ENCODE peak calls at places on chromosomes 12 and 14, in seven cellular contexts. R, X, B, M, U, P and K are unnamed samples.

GRCh38 chr12:107238276-107238675 is 144.9 kb upstream of the CRY1 start:
- DNase-seq in R (peak; percentile 58), X (peak; percentile 23), B (no peak), M (no peak), U (no peak), P (peak; percentile 78), K (peak; percentile 44)

GRCh38 chr12:38144601-38145436 is 171.8 kb upstream of the ALG10B start:
- DNase-seq in R (peak; percentile 16), X (no peak), B (no peak), M (no peak), U (no peak), P (no peak), K (peak; percentile 73)

GRCh38 chr12:105567061-105567460 is 236.6 kb downstream of the C12orf75 start:
- DNase-seq in R (peak; percentile 62), X (peak; percentile 20), B (no peak), M (no peak), U (peak; percentile 3), P (peak; percentile 45), K (peak; percentile 35)

GRCh38 chr12:53952871-53953734 is 1.6 kb upstream of the HOXC12 start:
- DNase-seq in R (no peak), X (no peak), B (peak; percentile 13), M (no peak), U (no peak), P (no peak), K (no peak)

GRCh38 chr12:47293406-47293805 is 213.6 kb upstream of the AMIGO2 start:
- DNase-seq in R (no peak), X (no peak), B (no peak), M (no peak), U (no peak), P (no peak), K (no peak)

GRCh38 chr12:86950043-86950838 is 694.0 kb upstream of the MGAT4C start:
- DNase-seq in R (no peak), X (no peak), B (no peak), M (no peak), U (no peak), P (no peak), K (no peak)

GRCh38 chr12:53561590-53561953 is 54.3 kb upstream of the NPFF start:
- DNase-seq in R (peak; percentile 95), X (peak; percentile 93), B (no peak), M (peak; percentile 91), U (peak; percentile 93), P (peak; percentile 94), K (peak; percentile 84)

GRCh38 chr12:113815031-113815430 is 151.1 kb downstream of the RBM19 start:
- DNase-seq in R (peak; percentile 2), X (no peak), B (no peak), M (no peak), U (no peak), P (no peak), K (no peak)

GRCh38 chr12:5140190-5140589 is 96.5 kb downstream of the KCNA5 start:
- DNase-seq in R (peak; percentile 73), X (no peak), B (no peak), M (no peak), U (no peak), P (no peak), K (peak; percentile 3)

GRCh38 chr14:67964391-67964812 is 144.8 kb downstream of the RAD51B start:
- DNase-seq in R (peak; percentile 88), X (no peak), B (no peak), M (peak; percentile 84), U (peak; percentile 76), P (no peak), K (peak; percentile 82)

GRCh38 chr12:30678221-30678620 is 17.4 kb downstream of the IPO8 start:
- DNase-seq in R (no peak), X (no peak), B (no peak), M (no peak), U (no peak), P (no peak), K (no peak)

GRCh38 chr14:32639208-32639607 is 299.5 kb upstream of the NPAS3 start:
- DNase-seq in R (no peak), X (no peak), B (no peak), M (no peak), U (no peak), P (no peak), K (no peak)

GRCh38 chr12:50615534-50616296 is 110.9 kb downstream of the DIP2B start:
- DNase-seq in R (peak; percentile 97), X (peak; percentile 61), B (no peak), M (peak; percentile 39), U (no peak), P (peak; percentile 69), K (peak; percentile 93)

GRCh38 chr12:80260269-80260668 is 160.9 kb downstream of the OTOGL start:
- DNase-seq in R (no peak), X (no peak), B (no peak), M (no peak), U (no peak), P (no peak), K (no peak)

GRCh38 chr12:16294589-16294988 is 17.1 kb upstream of the SLC15A5 start:
- DNase-seq in R (no peak), X (no peak), B (no peak), M (no peak), U (no peak), P (no peak), K (no peak)

GRCh38 chr12:56769868-56770267 is 6.7 kb downstream of the HSD17B6 start:
- DNase-seq in R (no peak), X (no peak), B (no peak), M (no peak), U (no peak), P (no peak), K (no peak)

GRCh38 chr12:64968989-64969819 is 144.8 kb downstream of the TBC1D30 start:
- DNase-seq in R (peak; percentile 58), X (peak; percentile 61), B (no peak), M (no peak), U (peak; percentile 56), P (no peak), K (peak; percentile 43)

GRCh38 chr12:70640901-70641300 is 3.7 kb upstream of the PTPRB start:
- DNase-seq in R (no peak), X (no peak), B (no peak), M (no peak), U (no peak), P (no peak), K (no peak)

GRCh38 chr12:118874698-118875548 is 106.4 kb upstream of the SRRM4 start:
- DNase-seq in R (no peak), X (no peak), B (no peak), M (no peak), U (no peak), P (no peak), K (no peak)

GRCh38 chr12:89970646-89971192 is 262.1 kb upstream of the ATP2B1 start:
- DNase-seq in R (no peak), X (no peak), B (no peak), M (no peak), U (no peak), P (no peak), K (no peak)

GRCh38 chr12:95282266-95282665 is 64.7 kb downstream of the VEZT start:
- DNase-seq in R (no peak), X (no peak), B (no peak), M (no peak), U (no peak), P (peak; percentile 93), K (no peak)

GRCh38 chr12:92431146-92431545 is 271.6 kb upstream of the PLEKHG7 start:
- DNase-seq in R (no peak), X (no peak), B (no peak), M (no peak), U (no peak), P (no peak), K (no peak)

GRCh38 chr14:81164167-81164774 is 56.5 kb downstream of the GTF2A1 start:
- DNase-seq in R (peak; percentile 94), X (peak; percentile 69), B (peak; percentile 41), M (peak; percentile 66), U (peak; percentile 87), P (peak; percentile 75), K (peak; percentile 94)
- TF ChIP-seq CTCF in R (peak; percentile 81), X (peak; percentile 82), B (peak; percentile 65), M (peak; percentile 72), U (peak; percentile 87), P (peak; percentile 64), K (peak; percentile 93)

DNA sequence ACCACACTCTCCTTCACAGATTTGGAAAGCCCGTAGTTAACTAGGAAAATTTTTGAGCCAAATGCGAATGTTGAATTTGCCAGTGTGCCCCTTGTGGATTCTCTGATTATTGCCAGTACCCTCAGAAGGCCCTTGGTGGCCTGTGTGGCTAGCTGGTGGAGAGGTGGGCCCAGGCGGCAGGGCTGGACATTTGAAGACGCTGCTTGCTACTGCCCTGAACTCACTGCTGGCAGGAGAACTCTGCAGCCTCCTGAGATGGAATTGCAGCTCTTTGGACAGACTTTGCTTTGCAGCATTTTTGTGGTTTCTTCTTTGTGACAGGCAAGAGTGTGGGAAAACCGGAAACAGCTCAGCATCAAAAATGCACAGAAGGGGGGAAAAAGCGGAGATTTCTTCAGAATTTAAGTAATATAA is 97.6 kb downstream of the TGFB3 start:
- DNase-seq in R (peak; percentile 37), X (peak; percentile 92), B (no peak), M (peak; percentile 92), U (peak; percentile 79), P (peak; percentile 92), K (peak; percentile 43)
- TF ChIP-seq CTCF in R (peak; percentile 29), X (peak; percentile 36), B (no peak), M (peak; percentile 34), U (peak; percentile 42), P (peak; percentile 37), K (peak; percentile 29)

DNA sequence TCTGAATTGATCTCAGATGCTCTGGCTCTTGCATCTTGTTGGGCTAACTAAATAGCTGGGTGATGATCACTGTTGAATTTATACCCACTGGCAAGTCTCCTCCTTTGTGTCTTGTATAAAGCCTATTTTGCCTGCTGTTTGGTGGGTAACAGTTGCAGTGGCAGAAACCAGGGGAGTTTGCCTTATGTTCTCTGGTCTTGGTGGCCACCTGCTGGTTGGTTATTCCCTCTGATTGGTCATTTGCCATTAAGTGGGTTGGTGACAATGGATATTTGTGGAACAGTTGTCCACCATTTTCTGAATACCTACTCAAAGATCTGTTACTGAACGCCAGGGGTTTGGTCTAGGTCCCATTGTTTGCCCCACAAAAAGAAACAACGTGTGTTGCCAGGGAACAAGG is 52.1 kb downstream of the AVPR1A start:
- DNase-seq in R (no peak), X (no peak), B (no peak), M (no peak), U (no peak), P (no peak), K (no peak)
- TF ChIP-seq CTCF in R (no peak), X (no peak), B (no peak), M (no peak), U (no peak), P (no peak), K (no peak)

DNA sequence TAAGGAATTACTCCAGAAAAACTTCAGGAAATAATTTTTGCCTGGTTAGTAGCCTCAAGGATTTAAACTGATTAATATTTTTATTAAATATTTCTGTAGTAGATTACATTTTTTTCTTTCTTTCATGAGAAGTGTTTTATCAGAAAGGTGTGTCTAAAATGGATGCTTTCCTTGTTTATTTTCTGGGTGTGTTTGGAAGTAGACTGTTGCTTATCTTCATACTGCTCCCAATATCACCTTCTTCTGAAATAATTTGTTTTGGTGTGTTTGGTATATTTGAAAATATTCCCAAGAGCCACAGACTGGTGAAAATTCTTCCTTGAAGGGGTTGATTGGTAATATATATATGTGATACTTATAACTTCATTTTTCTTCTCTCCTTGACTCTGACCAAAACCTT is 10.1 kb upstream of the REP15 start:
- DNase-seq in R (no peak), X (no peak), B (no peak), M (no peak), U (no peak), P (no peak), K (no peak)
- TF ChIP-seq CTCF in R (no peak), X (no peak), B (no peak), M (no peak), U (no peak), P (no peak), K (no peak)